ENCODE peak calls at places on chromosome 18, in eight cellular contexts. C, X, L, Q, Z, H, R and V are unnamed samples.

GRCh38 chr18:61062241-61062640 is 271.0 kb upstream of the CDH20 start:
- DNase-seq in H (no peak), Z (no peak), L (no peak), C (no peak), X (no peak), Q (no peak), R (no peak), V (no peak)

GRCh38 chr18:23627325-23627724 is 35.4 kb downstream of the ANKRD29 start:
- DNase-seq in L (peak; percentile 26), C (no peak), H (peak; percentile 91), R (no peak), Q (peak; percentile 96), Z (no peak), X (no peak), V (peak; percentile 86)

GRCh38 chr18:45481846-45482245 is 133.4 kb upstream of the SLC14A2 start:
- DNase-seq in Z (no peak), X (no peak), R (no peak), Q (peak; percentile 3), C (no peak), H (no peak), L (no peak), V (no peak)

GRCh38 chr18:6414723-6415362 is at the start of gene L3MBTL4:
- DNase-seq in X (no peak), H (no peak), Z (no peak), C (no peak), R (peak; percentile 16), L (no peak), Q (no peak), V (no peak)

GRCh38 chr18:35409921-35410320 is 32.8 kb upstream of the ZNF396 start:
- DNase-seq in Z (no peak), L (no peak), R (no peak), Q (no peak), H (no peak), C (no peak), X (no peak), V (no peak)

GRCh38 chr18:54251606-54252400 is 17.5 kb upstream of the POLI start:
- DNase-seq in Q (no peak), L (no peak), C (peak; percentile 55), Z (no peak), X (no peak), H (no peak), R (no peak), V (no peak)

GRCh38 chr18:3350566-3351527 is 88.9 kb downstream of the MYL12B start:
- DNase-seq in X (no peak), L (peak; percentile 43), H (no peak), C (no peak), Z (no peak), R (no peak), Q (peak; percentile 83), V (peak; percentile 26)

GRCh38 chr18:45402485-45403056 is 212.7 kb upstream of the SLC14A2 start:
- DNase-seq in H (peak; percentile 11), L (no peak), Q (peak; percentile 87), R (no peak), X (no peak), C (no peak), Z (no peak), V (peak; percentile 61)

GRCh38 chr18:27860011-27860410 is 316.9 kb downstream of the CDH2 start:
- DNase-seq in R (no peak), X (no peak), C (no peak), L (peak; percentile 47), H (no peak), Z (no peak), Q (peak; percentile 22), V (no peak)

GRCh38 chr18:40357536-40357935 is 1597.5 kb upstream of the PIK3C3 start:
- DNase-seq in X (no peak), L (no peak), Z (no peak), Q (no peak), C (no peak), H (no peak), R (no peak), V (peak; percentile 10)

GRCh38 chr18:77065221-77065981 is 67.2 kb downstream of the MBP start:
- DNase-seq in Q (peak; percentile 93), H (peak; percentile 98), X (no peak), Z (peak; percentile 69), L (peak; percentile 54), R (peak; percentile 46), C (no peak), V (peak; percentile 89)

GRCh38 chr18:58045265-58046086 is 1.4 kb downstream of the NEDD4L start:
- DNase-seq in X (peak; percentile 27), H (no peak), C (peak; percentile 41), L (peak; percentile 70), R (no peak), Z (peak; percentile 28), Q (peak; percentile 83), V (no peak)

GRCh38 chr18:79442508-79443221 is 46.9 kb downstream of the NFATC1 start:
- DNase-seq in H (no peak), C (no peak), Q (no peak), Z (peak; percentile 47), L (no peak), R (no peak), X (no peak), V (no peak)

GRCh38 chr18:10032331-10032979 is 118.6 kb downstream of the VAPA start:
- DNase-seq in R (no peak), Q (no peak), H (no peak), C (peak; percentile 36), X (no peak), Z (no peak), L (no peak), V (no peak)

GRCh38 chr18:72086421-72086820 is 457.7 kb downstream of the CBLN2 start:
- DNase-seq in Z (no peak), C (no peak), Q (peak; percentile 0), R (no peak), X (no peak), H (peak; percentile 58), L (no peak), V (no peak)

GRCh38 chr18:46939337-46939963 is 22.0 kb downstream of the KATNAL2 start:
- DNase-seq in Q (peak; percentile 94), L (no peak), H (peak; percentile 88), R (no peak), Z (no peak), C (no peak), X (no peak), V (peak; percentile 41)

GRCh38 chr18:14975431-14975830 is 227.5 kb downstream of the ANKRD30B start:
- DNase-seq in C (no peak), Q (peak; percentile 20), Z (no peak), X (no peak), H (no peak), L (no peak), R (no peak), V (no peak)

GRCh38 chr18:7601249-7601620 is 34.1 kb downstream of the PTPRM start:
- DNase-seq in C (no peak), Z (no peak), R (no peak), L (no peak), Q (peak; percentile 88), H (no peak), X (no peak), V (no peak)

GRCh38 chr18:44758821-44759624 is 78.3 kb downstream of the SETBP1 start:
- DNase-seq in Z (no peak), C (no peak), R (no peak), Q (no peak), H (no peak), X (no peak), L (no peak), V (no peak)

GRCh38 chr18:45566025-45566740 is 49.1 kb upstream of the SLC14A2 start:
- DNase-seq in Z (peak; percentile 71), Q (peak; percentile 92), X (no peak), C (no peak), R (peak; percentile 42), H (peak; percentile 86), L (no peak), V (peak; percentile 3)

GRCh38 chr18:20971886-20972267 is 139.7 kb downstream of the ROCK1 start:
- DNase-seq in L (no peak), C (no peak), H (peak; percentile 38), Z (no peak), R (no peak), X (no peak), Q (peak; percentile 41), V (no peak)

GRCh38 chr18:28767201-28767600 is 590.3 kb upstream of the CDH2 start:
- DNase-seq in Z (no peak), R (no peak), X (no peak), L (no peak), Q (no peak), C (no peak), H (no peak), V (no peak)

GRCh38 chr18:6960656-6961055 is 156.9 kb downstream of the LAMA1 start:
- DNase-seq in L (no peak), C (no peak), R (no peak), Q (peak; percentile 87), H (peak; percentile 17), Z (no peak), X (no peak), V (peak; percentile 18)

GRCh38 chr18:3466872-3467271 is 16.9 kb downstream of the TGIF1 start:
- DNase-seq in R (no peak), C (no peak), Q (no peak), Z (no peak), H (no peak), L (no peak), X (no peak), V (no peak)

GRCh38 chr18:13178976-13179375 is 39.6 kb upstream of the LDLRAD4 start:
- DNase-seq in L (no peak), H (no peak), R (no peak), X (no peak), Z (no peak), C (no peak), Q (peak; percentile 81), V (no peak)

GRCh38 chr18:32289480-32290075 is 99.7 kb downstream of the MEP1B start:
- DNase-seq in H (peak; percentile 82), Z (peak; percentile 42), C (peak; percentile 36), R (no peak), X (no peak), Q (peak; percentile 23), L (peak; percentile 33), V (no peak)

GRCh38 chr18:59905686-59906091 is 5.9 kb downstream of the PMAIP1 start:
- DNase-seq in Z (no peak), L (no peak), C (no peak), R (no peak), Q (no peak), H (no peak), X (no peak), V (no peak)

GRCh38 chr18:32183503-32183902 is 6.3 kb upstream of the MEP1B start:
- DNase-seq in C (no peak), R (no peak), H (no peak), L (no peak), X (no peak), Z (no peak), Q (no peak), V (no peak)

GRCh38 chr18:532632-533031 is 32.1 kb upstream of the COLEC12 start:
- DNase-seq in X (no peak), C (no peak), L (no peak), H (no peak), R (no peak), Q (no peak), Z (no peak), V (no peak)

GRCh38 chr18:12458761-12459160 is 51.0 kb downstream of the PRELID3A start:
- DNase-seq in Q (no peak), R (no peak), L (no peak), C (no peak), Z (no peak), X (no peak), H (no peak), V (no peak)

GRCh38 chr18:58493516-58494253 is 135.2 kb downstream of the ALPK2 start:
- DNase-seq in Z (peak; percentile 59), H (peak; percentile 86), X (peak; percentile 30), R (peak; percentile 56), Q (peak; percentile 56), L (peak; percentile 57), C (peak; percentile 74), V (peak; percentile 25)

GRCh38 chr18:78754311-78755043 is 225.1 kb upstream of the SALL3 start:
- DNase-seq in H (no peak), R (no peak), X (no peak), Z (no peak), C (no peak), Q (no peak), L (no peak), V (no peak)

GRCh38 chr18:78292602-78293001 is 687.0 kb upstream of the SALL3 start:
- DNase-seq in X (no peak), H (peak; percentile 2), R (no peak), Z (no peak), Q (no peak), L (no peak), C (no peak), V (no peak)